ENCODE peak calls at places on chromosomes 13 and 19, in five cellular contexts. Y is AG04449, X is EH, K is left cardiac atrium, R is fibroblast of lung. T is an unnamed sample.

GRCh38 chr19:18741566-18742121 is 49.5 kb downstream of the COMP start:
- DNase-seq in Y (no peak), X (no peak), K (peak), R (no peak), T (no peak)

GRCh38 chr13:80338781-80339577 is 1.9 kb downstream of the SPRY2 start:
- DNase-seq in Y (peak), X (peak), K (peak), R (peak), T (no peak)

GRCh38 chr19:13053761-13054604 is 48.7 kb downstream of the LYL1 start:
- DNase-seq in Y (peak), X (peak), K (peak), R (peak), T (peak)

GRCh38 chr19:46537136-46538097 is 41.8 kb upstream of the PNMA8B start:
- DNase-seq in Y (no peak), X (peak), K (peak), R (peak), T (no peak)

GRCh38 chr19:35044317-35045117 is 3.0 kb downstream of the HPN start:
- DNase-seq in Y (no peak), X (peak), K (peak), R (peak), T (no peak)

GRCh38 chr13:111626371-111627305 is 306.2 kb downstream of the TEX29 start:
- DNase-seq in Y (no peak), X (no peak), K (peak), R (no peak), T (no peak)

GRCh38 chr19:16325161-16325527 is 518 bp downstream of the KLF2 start:
- DNase-seq in Y (no peak), X (peak), K (no peak), R (no peak), T (no peak)

GRCh38 chr13:72412481-72412880 is 314.9 kb downstream of the MZT1 start:
- DNase-seq in Y (no peak), X (no peak), K (no peak), R (no peak), T (no peak)

GRCh38 chr13:110116072-110116487 is 190.9 kb downstream of the COL4A1 start:
- DNase-seq in Y (no peak), X (peak), K (peak), R (no peak), T (no peak)

GRCh38 chr19:872266-872951 is 12.9 kb downstream of the CFD start:
- DNase-seq in Y (no peak), X (peak), K (peak), R (peak), T (no peak)

GRCh38 chr13:109509154-109509905 is 277.1 kb downstream of the IRS2 start:
- DNase-seq in Y (peak), X (peak), K (no peak), R (peak), T (peak)

GRCh38 chr13:113746671-113747070 is 12.4 kb upstream of the TMEM255B start:
- DNase-seq in Y (no peak), X (no peak), K (no peak), R (no peak), T (no peak)

GRCh38 chr13:80924596-80924995 is 583.7 kb upstream of the SPRY2 start:
- DNase-seq in Y (no peak), X (no peak), K (peak), R (peak), T (peak)

GRCh38 chr19:39327990-39328705 is 7.5 kb upstream of the LRFN1 start:
- DNase-seq in Y (no peak), X (peak), K (peak), R (peak), T (no peak)

GRCh38 chr13:73273737-73274136 is 214.9 kb downstream of the KLF5 start:
- DNase-seq in Y (peak), X (peak), K (no peak), R (peak), T (peak)

T was measured in HS-5.